ENCODE peak calls at places on chromosomes 2 and 18, in five cellular contexts. M is endodermal cell; Y is activated B cell treated with CpG ODN at 0.5 μM for 24 hours; U is pancreas; V is CD4-positive, alpha-beta T cell. F is an unnamed sample.

GRCh38 chr2:16900405-16901025 is 234.9 kb upstream of the CYRIA start:
- DNase-seq in M (peak), Y (no peak), U (peak), V (no peak), F (no peak)

GRCh38 chr2:229861431-229861830 is 60.4 kb downstream of the TRIP12 start:
- DNase-seq in M (no peak), Y (no peak), U (no peak), V (no peak), F (no peak)

GRCh38 chr2:16861154-16861929 is 195.7 kb upstream of the CYRIA start:
- DNase-seq in M (no peak), Y (no peak), U (no peak), V (no peak), F (no peak)

GRCh38 chr2:101199153-101199810 is 48.1 kb upstream of the TBC1D8 start:
- DNase-seq in M (no peak), Y (no peak), U (no peak), V (no peak), F (no peak)

GRCh38 chr2:165562235-165562634 is 92.7 kb downstream of the CSRNP3 start:
- DNase-seq in M (no peak), Y (no peak), U (no peak), V (no peak), F (no peak)

GRCh38 chr2:30871980-30872789 is 64.9 kb upstream of the CAPN13 start:
- DNase-seq in M (peak), Y (no peak), U (no peak), V (no peak), F (no peak)

GRCh38 chr18:21300616-21301200 is 58.7 kb downstream of the GREB1L start:
- DNase-seq in M (no peak), Y (no peak), U (no peak), V (no peak), F (no peak)

GRCh38 chr2:21175895-21176646 is 52.3 kb downstream of the TDRD15 start:
- DNase-seq in M (no peak), Y (no peak), U (no peak), V (no peak), F (no peak)

GRCh38 chr2:105464325-105464724 is 65.5 kb upstream of the FHL2 start:
- DNase-seq in M (no peak), Y (no peak), U (no peak), V (no peak), F (no peak)

GRCh38 chr2:118530976-118531375 is 316.5 kb downstream of the EN1 start:
- DNase-seq in M (no peak), Y (no peak), U (no peak), V (no peak), F (no peak)

GRCh38 chr2:183179156-183179555 is 54.9 kb downstream of the NUP35 start:
- DNase-seq in M (no peak), Y (no peak), U (no peak), V (no peak), F (no peak)

GRCh38 chr2:168545439-168546082 is 89.5 kb downstream of the CERS6 start:
- DNase-seq in M (no peak), Y (no peak), U (no peak), V (no peak), F (no peak)

GRCh38 chr2:186497928-186498327 is 11.9 kb downstream of the ZC3H15 start:
- DNase-seq in M (no peak), Y (no peak), U (no peak), V (no peak), F (no peak)

GRCh38 chr2:72004976-72005375 is 142.7 kb downstream of the CYP26B1 start:
- DNase-seq in M (peak), Y (no peak), U (no peak), V (no peak), F (no peak)

GRCh38 chr2:153543639-153544071 is 65.1 kb upstream of the RPRM start:
- DNase-seq in M (peak), Y (no peak), U (no peak), V (no peak), F (no peak)

GRCh38 chr2:107364361-107364950 is 462.2 kb upstream of the RGPD4 start:
- DNase-seq in M (no peak), Y (no peak), U (no peak), V (no peak), F (no peak)

GRCh38 chr2:9914384-9915065 is 37.0 kb upstream of the GRHL1 start:
- DNase-seq in M (no peak), Y (no peak), U (no peak), V (no peak), F (no peak)

GRCh38 chr2:159773426-159773825 is 24.6 kb downstream of the CD302 start:
- DNase-seq in M (no peak), Y (no peak), U (no peak), V (no peak), F (no peak)

GRCh38 chr18:25351773-25352628 is at the start of gene ZNF521:
- DNase-seq in M (peak), Y (peak), U (peak), V (no peak), F (peak)

GRCh38 chr2:108591163-108591562 is 56.9 kb downstream of the LIMS1 start:
- DNase-seq in M (no peak), Y (no peak), U (no peak), V (no peak), F (no peak)

GRCh38 chr2:119011162-119011909 is 69.3 kb downstream of the MARCO start:
- DNase-seq in M (peak), Y (no peak), U (peak), V (no peak), F (peak)

GRCh38 chr2:86342488-86342887 is 5.1 kb upstream of the REEP1 start:
- DNase-seq in M (no peak), Y (no peak), U (no peak), V (no peak), F (no peak)

GRCh38 chr2:44819061-44819460 is 122.4 kb upstream of the SIX3 start:
- DNase-seq in M (no peak), Y (no peak), U (no peak), V (no peak), F (no peak)

GRCh38 chr2:197870137-197870536 is 65.7 kb downstream of the PLCL1 start:
- DNase-seq in M (no peak), Y (no peak), U (no peak), V (no peak), F (no peak)

GRCh38 chr2:197873293-197873701 is 68.9 kb downstream of the PLCL1 start:
- DNase-seq in M (peak), Y (no peak), U (no peak), V (no peak), F (no peak)

GRCh38 chr2:197869501-197870111 is 65.2 kb downstream of the PLCL1 start:
- DNase-seq in M (no peak), Y (no peak), U (no peak), V (no peak), F (no peak)

GRCh38 chr2:197869030-197869429 is 64.6 kb downstream of the PLCL1 start:
- DNase-seq in M (no peak), Y (no peak), U (no peak), V (no peak), F (no peak)

GRCh38 chr2:197871780-197872456 is 67.5 kb downstream of the PLCL1 start:
- DNase-seq in M (peak), Y (no peak), U (no peak), V (no peak), F (no peak)
- TF ChIP-seq CTCF in M (no peak), Y (no peak), U (no peak), V (no peak), F (no peak)

DNA sequence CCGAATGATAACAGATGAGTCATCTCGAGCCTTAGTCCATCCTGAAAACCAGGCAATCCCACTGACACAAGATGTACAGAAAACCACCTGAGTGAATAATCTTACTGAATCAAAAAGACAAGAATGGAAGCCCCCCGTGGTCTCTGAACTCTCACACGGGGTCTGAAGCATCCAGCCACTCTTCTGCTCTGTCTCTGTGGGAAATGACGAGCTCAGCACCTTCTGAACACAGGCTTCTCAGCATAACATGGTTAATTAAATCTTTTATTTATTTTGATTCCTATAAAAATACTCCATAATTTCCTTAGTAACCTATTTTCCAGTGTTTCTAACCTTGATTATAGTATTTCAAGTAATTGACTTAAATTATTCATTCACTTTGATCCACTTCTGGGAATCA is 203.7 kb downstream of the TMEM163 start:
- DNase-seq in M (no peak), Y (no peak), U (no peak), V (no peak), F (no peak)
- TF ChIP-seq CTCF in M (no peak), Y (no peak), U (no peak), V (no peak), F (no peak)

GRCh38 chr2:45860136-45861106 is 208.9 kb downstream of the PRKCE start:
- DNase-seq in M (peak), Y (no peak), U (peak), V (no peak), F (no peak)
- TF ChIP-seq CTCF in M (no peak), Y (no peak), U (no peak), V (no peak), F (no peak)

GRCh38 chr2:128319457-128319772 is 747 bp upstream of the HS6ST1 start:
- DNase-seq in M (no peak), Y (no peak), U (no peak), V (no peak), F (no peak)

GRCh38 chr2:128320609-128321420 is 2.1 kb upstream of the HS6ST1 start:
- DNase-seq in M (peak), Y (no peak), U (no peak), V (no peak), F (no peak)

GRCh38 chr2:128317186-128317897 is 1.3 kb downstream of the HS6ST1 start:
- DNase-seq in M (peak), Y (peak), U (peak), V (no peak), F (peak)

GRCh38 chr2:128319773-128320608 is 1.3 kb upstream of the HS6ST1 start:
- DNase-seq in M (peak), Y (no peak), U (no peak), V (no peak), F (peak)

GRCh38 chr2:128318776-128319456 is at the start of gene HS6ST1:
- DNase-seq in M (peak), Y (peak), U (peak), V (peak), F (peak)
- TF ChIP-seq CTCF in M (no peak), Y (no peak), U (no peak), V (no peak), F (no peak)

GRCh38 chr2:143730155-143730949 is 601.1 kb downstream of the ARHGAP15 start:
- DNase-seq in M (no peak), Y (no peak), U (no peak), V (no peak), F (no peak)

GRCh38 chr2:143732076-143732475 is 602.9 kb downstream of the ARHGAP15 start:
- DNase-seq in M (no peak), Y (no peak), U (no peak), V (no peak), F (no peak)

GRCh38 chr2:143730950-143731254 is 601.7 kb downstream of the ARHGAP15 start:
- DNase-seq in M (no peak), Y (no peak), U (no peak), V (no peak), F (no peak)

GRCh38 chr2:143734507-143734906 is 605.3 kb downstream of the ARHGAP15 start:
- DNase-seq in M (no peak), Y (no peak), U (no peak), V (no peak), F (no peak)

GRCh38 chr2:143732931-143733330 is 603.7 kb downstream of the ARHGAP15 start:
- DNase-seq in M (no peak), Y (no peak), U (no peak), V (no peak), F (no peak)
- TF ChIP-seq CTCF in M (no peak), Y (no peak), U (no peak), V (no peak), F (no peak)

GRCh38 chr2:68244456-68244855 is 7.9 kb downstream of the PPP3R1 start:
- DNase-seq in M (no peak), Y (no peak), U (no peak), V (no peak), F (no peak)
- TF ChIP-seq CTCF in M (peak), Y (no peak), U (no peak), V (no peak), F (no peak)

GRCh38 chr2:84532291-84532690 is 16.0 kb downstream of the DNAH6 start:
- DNase-seq in M (no peak), Y (no peak), U (no peak), V (no peak), F (no peak)

GRCh38 chr2:84527137-84528129 is 11.1 kb downstream of the DNAH6 start:
- DNase-seq in M (no peak), Y (no peak), U (no peak), V (no peak), F (no peak)

GRCh38 chr2:84526562-84526961 is 10.3 kb downstream of the DNAH6 start:
- DNase-seq in M (no peak), Y (no peak), U (no peak), V (no peak), F (no peak)
- TF ChIP-seq CTCF in M (peak), Y (no peak), U (no peak), V (peak), F (no peak)

DNA sequence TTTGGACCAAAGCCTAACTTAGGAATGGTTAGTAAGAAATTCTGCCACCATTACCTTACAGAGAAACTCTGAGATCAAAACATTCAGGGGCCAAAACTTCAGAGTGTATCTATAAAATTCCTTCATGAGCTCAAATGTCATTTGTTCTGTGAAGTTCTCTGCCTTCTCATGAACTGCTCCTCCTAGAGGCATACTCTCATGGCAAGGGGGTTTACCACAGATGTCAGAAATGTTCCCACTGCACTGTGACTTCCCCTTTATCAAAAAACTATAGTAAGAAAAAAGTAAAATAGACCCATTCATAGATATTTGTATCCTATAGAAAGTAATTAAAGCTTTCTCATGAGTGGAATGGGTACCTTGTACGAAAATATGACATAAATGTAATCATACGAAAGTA is 68.5 kb downstream of the USP40 start:
- DNase-seq in M (no peak), Y (no peak), U (no peak), V (no peak), F (no peak)
- TF ChIP-seq CTCF in M (peak), Y (no peak), U (no peak), V (no peak), F (no peak)

DNA sequence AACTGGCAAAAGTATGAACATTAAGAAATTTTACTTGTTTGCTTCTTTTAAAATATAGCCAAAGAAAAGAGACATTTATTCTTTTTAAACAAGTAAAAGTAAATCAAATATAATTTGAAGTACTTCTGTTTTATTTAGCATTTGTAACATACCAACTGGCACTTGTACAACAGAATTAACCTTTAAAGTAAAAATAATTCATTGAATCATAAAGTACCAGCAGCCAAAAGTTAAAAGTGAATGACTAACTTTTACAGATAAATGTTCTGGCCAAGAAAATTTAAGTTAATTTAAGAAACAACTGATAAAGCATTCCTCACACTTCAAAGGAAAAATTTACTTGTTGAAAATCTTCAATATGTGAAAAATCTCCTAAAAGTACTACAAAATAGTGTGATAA is 23.8 kb downstream of the RTTN start:
- DNase-seq in M (no peak), Y (no peak), U (no peak), V (no peak), F (no peak)
- TF ChIP-seq CTCF in M (no peak), Y (no peak), U (no peak), V (no peak), F (no peak)

DNA sequence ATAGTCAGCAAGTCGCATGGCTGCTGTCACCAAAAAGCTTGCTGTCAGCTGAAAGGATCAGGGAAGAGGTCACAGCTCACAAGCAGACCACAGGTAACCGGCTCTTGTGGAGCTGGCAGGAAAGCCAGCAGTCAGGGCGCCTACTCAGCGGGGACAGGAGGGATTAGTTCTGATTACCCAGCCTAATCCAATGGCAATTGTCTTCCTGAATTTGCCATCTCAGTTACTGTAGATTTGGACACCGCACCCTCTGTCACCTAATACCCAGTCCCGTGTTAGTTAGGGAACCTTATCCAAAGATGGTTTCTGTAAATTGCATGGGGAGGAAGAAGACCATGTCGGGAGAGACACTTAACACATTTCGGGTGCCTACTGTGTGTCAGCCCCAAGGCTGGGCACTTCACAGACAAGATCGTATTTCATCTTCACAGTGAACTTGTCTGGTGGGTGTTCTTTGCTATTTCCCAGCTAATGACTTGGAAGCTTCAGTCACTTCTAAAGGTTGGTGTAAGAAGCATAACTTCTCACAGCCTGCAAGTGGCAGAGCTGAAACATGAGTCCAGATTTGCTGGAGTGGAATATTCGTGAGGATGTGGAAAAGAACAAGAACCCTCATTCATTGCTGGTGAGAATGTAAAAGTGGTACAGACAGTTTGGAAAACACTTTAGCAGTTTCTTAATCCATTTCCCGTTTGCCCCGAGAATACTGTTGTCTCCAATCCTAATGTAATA is 9.9 kb downstream of the ALPK2 start:
- DNase-seq in M (peak), Y (no peak), U (no peak), V (no peak), F (no peak)
- TF ChIP-seq CTCF in M (no peak), Y (no peak), U (no peak), V (no peak), F (no peak)

F was measured in mesothelial cell of epicardium.